ENCODE peak calls at places on chromosomes 4 and X, in six cellular contexts. One of them, this sample, is unnamed.
A peak's percentile ranks its signal among the peaks of the same experiment; 100 is the strongest.

GRCh38 chr4:148052448-148052847 is 320.6 kb downstream of the ARHGAP10 start:
- DNase-seq in omental fat pad: no peak
- DNase-seq in GM13976: no peak
- DNase-seq in upper lobe of right lung: no peak
- DNase-seq in activated CD8-positive, alpha-beta T cell treated with anti-CD3 and anti-CD28 coated beads for 36 hours: peak; percentile 54
- DNase-seq in left ventricle myocardium inferior: no peak
- DNase-seq in this sample: no peak

GRCh38 chrX:13387656-13388421 is 68.0 kb upstream of the ATXN3L start:
- DNase-seq in activated CD8-positive, alpha-beta T cell treated with anti-CD3 and anti-CD28 coated beads for 36 hours: peak; percentile 38
- DNase-seq in omental fat pad: no peak
- DNase-seq in GM13976: no peak
- DNase-seq in left ventricle myocardium inferior: no peak
- DNase-seq in upper lobe of right lung: no peak
- DNase-seq in this sample: no peak

GRCh38 chr4:162497564-162498167 is 333.9 kb upstream of the FSTL5 start:
- DNase-seq in left ventricle myocardium inferior: no peak
- DNase-seq in GM13976: peak; percentile 43
- DNase-seq in upper lobe of right lung: no peak
- DNase-seq in activated CD8-positive, alpha-beta T cell treated with anti-CD3 and anti-CD28 coated beads for 36 hours: peak; percentile 10
- DNase-seq in omental fat pad: no peak
- DNase-seq in this sample: peak; percentile 20

GRCh38 chr4:17447675-17448298 is 64.1 kb downstream of the QDPR start:
- DNase-seq in upper lobe of right lung: no peak
- DNase-seq in activated CD8-positive, alpha-beta T cell treated with anti-CD3 and anti-CD28 coated beads for 36 hours: peak; percentile 72
- DNase-seq in left ventricle myocardium inferior: no peak
- DNase-seq in omental fat pad: no peak
- DNase-seq in GM13976: peak; percentile 55
- DNase-seq in this sample: peak; percentile 66

GRCh38 chr4:115883251-115883650 is 769.8 kb upstream of the NDST4 start:
- DNase-seq in left ventricle myocardium inferior: no peak
- DNase-seq in activated CD8-positive, alpha-beta T cell treated with anti-CD3 and anti-CD28 coated beads for 36 hours: no peak
- DNase-seq in upper lobe of right lung: no peak
- DNase-seq in omental fat pad: no peak
- DNase-seq in GM13976: no peak
- DNase-seq in this sample: no peak

GRCh38 chrX:38080808-38081207 is 74.5 kb downstream of the SYTL5 start:
- DNase-seq in left ventricle myocardium inferior: no peak
- DNase-seq in omental fat pad: no peak
- DNase-seq in GM13976: no peak
- DNase-seq in activated CD8-positive, alpha-beta T cell treated with anti-CD3 and anti-CD28 coated beads for 36 hours: no peak
- DNase-seq in upper lobe of right lung: no peak
- DNase-seq in this sample: no peak

GRCh38 chr4:125313497-125313896 is 1.3 kb upstream of the FAT4 start:
- DNase-seq in omental fat pad: no peak
- DNase-seq in upper lobe of right lung: no peak
- DNase-seq in GM13976: peak; percentile 63
- DNase-seq in left ventricle myocardium inferior: no peak
- DNase-seq in activated CD8-positive, alpha-beta T cell treated with anti-CD3 and anti-CD28 coated beads for 36 hours: peak; percentile 28
- DNase-seq in this sample: peak; percentile 66

GRCh38 chrX:5788930-5789329 is 439.7 kb downstream of the NLGN4X start:
- DNase-seq in upper lobe of right lung: no peak
- DNase-seq in activated CD8-positive, alpha-beta T cell treated with anti-CD3 and anti-CD28 coated beads for 36 hours: no peak
- DNase-seq in left ventricle myocardium inferior: no peak
- DNase-seq in GM13976: no peak
- DNase-seq in omental fat pad: no peak
- DNase-seq in this sample: no peak

GRCh38 chr4:158129649-158130048 is 43.2 kb downstream of the GASK1B start:
- DNase-seq in left ventricle myocardium inferior: no peak
- DNase-seq in GM13976: no peak
- DNase-seq in activated CD8-positive, alpha-beta T cell treated with anti-CD3 and anti-CD28 coated beads for 36 hours: no peak
- DNase-seq in upper lobe of right lung: no peak
- DNase-seq in omental fat pad: no peak
- DNase-seq in this sample: no peak

GRCh38 chrX:101659601-101660063 is at the start of gene ARMCX2:
- DNase-seq in left ventricle myocardium inferior: peak; percentile 54
- DNase-seq in activated CD8-positive, alpha-beta T cell treated with anti-CD3 and anti-CD28 coated beads for 36 hours: peak; percentile 46
- DNase-seq in omental fat pad: no peak
- DNase-seq in upper lobe of right lung: peak; percentile 67
- DNase-seq in GM13976: peak; percentile 66
- DNase-seq in this sample: peak; percentile 66

GRCh38 chr4:76767983-76768382 is 130.0 kb downstream of the SOWAHB start:
- DNase-seq in activated CD8-positive, alpha-beta T cell treated with anti-CD3 and anti-CD28 coated beads for 36 hours: no peak
- DNase-seq in upper lobe of right lung: no peak
- DNase-seq in left ventricle myocardium inferior: no peak
- DNase-seq in GM13976: no peak
- DNase-seq in omental fat pad: no peak
- DNase-seq in this sample: no peak

GRCh38 chr4:113445286-113445685 is 316.3 kb downstream of the CAMK2D start:
- DNase-seq in activated CD8-positive, alpha-beta T cell treated with anti-CD3 and anti-CD28 coated beads for 36 hours: no peak
- DNase-seq in GM13976: no peak
- DNase-seq in left ventricle myocardium inferior: peak; percentile 38
- DNase-seq in upper lobe of right lung: no peak
- DNase-seq in omental fat pad: no peak
- DNase-seq in this sample: no peak

GRCh38 chr4:54487491-54487890 is 170.3 kb upstream of the KIT start:
- DNase-seq in GM13976: no peak
- DNase-seq in left ventricle myocardium inferior: no peak
- DNase-seq in upper lobe of right lung: no peak
- DNase-seq in activated CD8-positive, alpha-beta T cell treated with anti-CD3 and anti-CD28 coated beads for 36 hours: no peak
- DNase-seq in omental fat pad: no peak
- DNase-seq in this sample: no peak

GRCh38 chr4:4852591-4853362 is 6.7 kb upstream of the MSX1 start:
- DNase-seq in left ventricle myocardium inferior: no peak
- DNase-seq in omental fat pad: no peak
- DNase-seq in activated CD8-positive, alpha-beta T cell treated with anti-CD3 and anti-CD28 coated beads for 36 hours: peak; percentile 47
- DNase-seq in GM13976: no peak
- DNase-seq in upper lobe of right lung: peak; percentile 70
- DNase-seq in this sample: peak; percentile 46

GRCh38 chr4:47698837-47699236 is 139.0 kb downstream of the CORIN start:
- DNase-seq in activated CD8-positive, alpha-beta T cell treated with anti-CD3 and anti-CD28 coated beads for 36 hours: no peak
- DNase-seq in upper lobe of right lung: no peak
- DNase-seq in left ventricle myocardium inferior: no peak
- DNase-seq in GM13976: no peak
- DNase-seq in omental fat pad: no peak
- DNase-seq in this sample: no peak

GRCh38 chr4:168555437-168555836 is 58.6 kb downstream of the PALLD start:
- DNase-seq in left ventricle myocardium inferior: no peak
- DNase-seq in GM13976: no peak
- DNase-seq in omental fat pad: no peak
- DNase-seq in upper lobe of right lung: no peak
- DNase-seq in activated CD8-positive, alpha-beta T cell treated with anti-CD3 and anti-CD28 coated beads for 36 hours: no peak
- DNase-seq in this sample: no peak

GRCh38 chr4:158159054-158159717 is 13.6 kb downstream of the GASK1B start:
- DNase-seq in upper lobe of right lung: no peak
- DNase-seq in activated CD8-positive, alpha-beta T cell treated with anti-CD3 and anti-CD28 coated beads for 36 hours: no peak
- DNase-seq in GM13976: no peak
- DNase-seq in omental fat pad: no peak
- DNase-seq in left ventricle myocardium inferior: no peak
- DNase-seq in this sample: no peak

GRCh38 chrX:129759576-129760061 is 20.1 kb upstream of the SASH3 start:
- DNase-seq in omental fat pad: no peak
- DNase-seq in left ventricle myocardium inferior: no peak
- DNase-seq in activated CD8-positive, alpha-beta T cell treated with anti-CD3 and anti-CD28 coated beads for 36 hours: peak; percentile 77
- DNase-seq in upper lobe of right lung: no peak
- DNase-seq in GM13976: no peak
- DNase-seq in this sample: no peak

GRCh38 chrX:22538581-22538980 is 265.9 kb downstream of the CBLL2 start:
- DNase-seq in upper lobe of right lung: no peak
- DNase-seq in omental fat pad: no peak
- DNase-seq in activated CD8-positive, alpha-beta T cell treated with anti-CD3 and anti-CD28 coated beads for 36 hours: no peak
- DNase-seq in GM13976: no peak
- DNase-seq in left ventricle myocardium inferior: no peak
- DNase-seq in this sample: no peak

GRCh38 chr4:148283665-148284064 is 158.5 kb downstream of the NR3C2 start:
- DNase-seq in GM13976: no peak
- DNase-seq in left ventricle myocardium inferior: no peak
- DNase-seq in upper lobe of right lung: no peak
- DNase-seq in omental fat pad: no peak
- DNase-seq in activated CD8-positive, alpha-beta T cell treated with anti-CD3 and anti-CD28 coated beads for 36 hours: no peak
- DNase-seq in this sample: no peak

GRCh38 chr4:113683143-113683542 is 78.4 kb downstream of the CAMK2D start:
- DNase-seq in upper lobe of right lung: no peak
- DNase-seq in GM13976: peak; percentile 49
- DNase-seq in omental fat pad: no peak
- DNase-seq in left ventricle myocardium inferior: no peak
- DNase-seq in activated CD8-positive, alpha-beta T cell treated with anti-CD3 and anti-CD28 coated beads for 36 hours: peak; percentile 92
- DNase-seq in this sample: peak; percentile 67

GRCh38 chrX:1300449-1300848 is 31.8 kb downstream of the CSF2RA start:
- DNase-seq in left ventricle myocardium inferior: no peak
- DNase-seq in GM13976: no peak
- DNase-seq in omental fat pad: no peak
- DNase-seq in activated CD8-positive, alpha-beta T cell treated with anti-CD3 and anti-CD28 coated beads for 36 hours: no peak
- DNase-seq in upper lobe of right lung: no peak
- DNase-seq in this sample: no peak

GRCh38 chr4:183823394-183823793 is 81.7 kb upstream of the STOX2 start:
- DNase-seq in upper lobe of right lung: no peak
- DNase-seq in left ventricle myocardium inferior: peak; percentile 36
- DNase-seq in GM13976: no peak
- DNase-seq in activated CD8-positive, alpha-beta T cell treated with anti-CD3 and anti-CD28 coated beads for 36 hours: no peak
- DNase-seq in omental fat pad: no peak
- DNase-seq in this sample: no peak

GRCh38 chr4:88320174-88320779 is 35.9 kb upstream of the PPM1K start:
- DNase-seq in GM13976: peak; percentile 24
- DNase-seq in upper lobe of right lung: no peak
- DNase-seq in activated CD8-positive, alpha-beta T cell treated with anti-CD3 and anti-CD28 coated beads for 36 hours: no peak
- DNase-seq in omental fat pad: no peak
- DNase-seq in left ventricle myocardium inferior: no peak
- DNase-seq in this sample: peak; percentile 47

GRCh38 chr4:140309124-140309870 is 64.1 kb upstream of the SCOC start:
- DNase-seq in upper lobe of right lung: no peak
- DNase-seq in activated CD8-positive, alpha-beta T cell treated with anti-CD3 and anti-CD28 coated beads for 36 hours: no peak
- DNase-seq in GM13976: no peak
- DNase-seq in omental fat pad: no peak
- DNase-seq in left ventricle myocardium inferior: peak; percentile 21
- DNase-seq in this sample: no peak

GRCh38 chr4:82865592-82865991 is 25.4 kb downstream of the SEC31A start:
- DNase-seq in GM13976: no peak
- DNase-seq in upper lobe of right lung: no peak
- DNase-seq in omental fat pad: no peak
- DNase-seq in activated CD8-positive, alpha-beta T cell treated with anti-CD3 and anti-CD28 coated beads for 36 hours: peak; percentile 17
- DNase-seq in left ventricle myocardium inferior: no peak
- DNase-seq in this sample: no peak

GRCh38 chrX:19829817-19830216 is 57.6 kb downstream of the SH3KBP1 start:
- DNase-seq in omental fat pad: no peak
- DNase-seq in left ventricle myocardium inferior: no peak
- DNase-seq in upper lobe of right lung: no peak
- DNase-seq in GM13976: no peak
- DNase-seq in activated CD8-positive, alpha-beta T cell treated with anti-CD3 and anti-CD28 coated beads for 36 hours: peak; percentile 37
- DNase-seq in this sample: no peak

GRCh38 chr4:13403326-13403725 is 80.8 kb downstream of the RAB28 start:
- DNase-seq in upper lobe of right lung: no peak
- DNase-seq in activated CD8-positive, alpha-beta T cell treated with anti-CD3 and anti-CD28 coated beads for 36 hours: no peak
- DNase-seq in left ventricle myocardium inferior: no peak
- DNase-seq in GM13976: no peak
- DNase-seq in omental fat pad: no peak
- DNase-seq in this sample: no peak

GRCh38 chrX:2462780-2463179 is 38.0 kb downstream of the DHRSX start:
- DNase-seq in left ventricle myocardium inferior: no peak
- DNase-seq in GM13976: no peak
- DNase-seq in upper lobe of right lung: no peak
- DNase-seq in activated CD8-positive, alpha-beta T cell treated with anti-CD3 and anti-CD28 coated beads for 36 hours: no peak
- DNase-seq in omental fat pad: no peak
- DNase-seq in this sample: no peak

GRCh38 chrX:43559643-43560042 is 96.5 kb upstream of the MAOA start:
- DNase-seq in left ventricle myocardium inferior: peak; percentile 13
- DNase-seq in GM13976: no peak
- DNase-seq in omental fat pad: no peak
- DNase-seq in activated CD8-positive, alpha-beta T cell treated with anti-CD3 and anti-CD28 coated beads for 36 hours: peak; percentile 49
- DNase-seq in upper lobe of right lung: no peak
- DNase-seq in this sample: peak; percentile 3

GRCh38 chr4:2535386-2536192 is 858 bp upstream of the FAM193A start:
- DNase-seq in GM13976: peak; percentile 63
- DNase-seq in omental fat pad: peak; percentile 44
- DNase-seq in upper lobe of right lung: peak; percentile 80
- DNase-seq in activated CD8-positive, alpha-beta T cell treated with anti-CD3 and anti-CD28 coated beads for 36 hours: peak; percentile 76
- DNase-seq in left ventricle myocardium inferior: peak; percentile 50
- DNase-seq in this sample: peak; percentile 56
- TF ChIP-seq CTCF in GM13976: peak; percentile 40
- TF ChIP-seq CTCF in omental fat pad: no peak
- TF ChIP-seq CTCF in upper lobe of right lung: peak; percentile 13
- TF ChIP-seq CTCF in activated CD8-positive, alpha-beta T cell treated with anti-CD3 and anti-CD28 coated beads for 36 hours: peak; percentile 29
- TF ChIP-seq CTCF in left ventricle myocardium inferior: peak; percentile 28
- TF ChIP-seq CTCF in this sample: no peak

DNA sequence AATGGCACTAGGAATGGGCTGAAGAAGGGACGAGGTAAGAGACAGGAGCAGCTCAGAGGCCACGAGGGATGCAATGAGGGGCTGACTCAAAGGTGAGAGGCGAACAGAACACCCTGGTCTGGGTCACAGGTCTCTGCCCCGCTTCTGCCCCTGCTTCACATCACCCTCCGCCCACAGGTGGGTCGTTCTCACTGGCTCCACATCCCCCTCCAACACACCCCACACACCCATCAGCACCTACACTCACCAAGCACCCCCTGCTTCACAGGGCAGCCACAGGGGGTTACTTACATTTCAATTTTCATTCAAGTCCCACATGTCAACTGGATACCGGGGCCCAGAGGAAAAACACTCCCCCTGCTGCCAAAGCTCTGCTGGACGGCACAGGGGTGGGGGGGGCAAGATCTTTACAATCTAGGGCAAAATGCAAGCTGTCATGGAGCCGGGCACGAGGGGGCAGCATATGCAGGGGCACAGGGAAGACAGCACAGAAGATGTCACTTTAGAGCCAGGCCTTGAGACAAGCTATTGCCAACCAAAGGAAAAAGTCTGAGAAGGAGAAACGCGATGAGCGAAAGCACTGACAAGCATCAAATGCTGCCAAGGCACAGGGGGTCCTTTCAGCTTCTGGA is 94.1 kb downstream of the AFAP1 start:
- DNase-seq in activated CD8-positive, alpha-beta T cell treated with anti-CD3 and anti-CD28 coated beads for 36 hours: peak; percentile 52
- DNase-seq in GM13976: no peak
- DNase-seq in upper lobe of right lung: no peak
- DNase-seq in omental fat pad: no peak
- DNase-seq in left ventricle myocardium inferior: no peak
- DNase-seq in this sample: no peak
- TF ChIP-seq CTCF in activated CD8-positive, alpha-beta T cell treated with anti-CD3 and anti-CD28 coated beads for 36 hours: no peak
- TF ChIP-seq CTCF in GM13976: peak; percentile 17
- TF ChIP-seq CTCF in upper lobe of right lung: no peak
- TF ChIP-seq CTCF in omental fat pad: no peak
- TF ChIP-seq CTCF in left ventricle myocardium inferior: no peak
- TF ChIP-seq CTCF in this sample: no peak

GRCh38 chrX:85627363-85627762 is 247.9 kb upstream of the POF1B start:
- DNase-seq in activated CD8-positive, alpha-beta T cell treated with anti-CD3 and anti-CD28 coated beads for 36 hours: no peak
- DNase-seq in omental fat pad: no peak
- DNase-seq in GM13976: no peak
- DNase-seq in upper lobe of right lung: no peak
- DNase-seq in left ventricle myocardium inferior: no peak
- DNase-seq in this sample: no peak
- TF ChIP-seq CTCF in activated CD8-positive, alpha-beta T cell treated with anti-CD3 and anti-CD28 coated beads for 36 hours: no peak
- TF ChIP-seq CTCF in omental fat pad: no peak
- TF ChIP-seq CTCF in GM13976: peak; percentile 27
- TF ChIP-seq CTCF in upper lobe of right lung: no peak
- TF ChIP-seq CTCF in left ventricle myocardium inferior: peak; percentile 22
- TF ChIP-seq CTCF in this sample: no peak

GRCh38 chr4:16334641-16335040 is 108.4 kb upstream of the TAPT1 start:
- DNase-seq in left ventricle myocardium inferior: no peak
- DNase-seq in GM13976: no peak
- DNase-seq in activated CD8-positive, alpha-beta T cell treated with anti-CD3 and anti-CD28 coated beads for 36 hours: no peak
- DNase-seq in upper lobe of right lung: no peak
- DNase-seq in omental fat pad: no peak
- DNase-seq in this sample: no peak

GRCh38 chr4:16329132-16329796 is 103.0 kb upstream of the TAPT1 start:
- DNase-seq in upper lobe of right lung: no peak
- DNase-seq in omental fat pad: no peak
- DNase-seq in left ventricle myocardium inferior: no peak
- DNase-seq in GM13976: no peak
- DNase-seq in activated CD8-positive, alpha-beta T cell treated with anti-CD3 and anti-CD28 coated beads for 36 hours: no peak
- DNase-seq in this sample: no peak

GRCh38 chr4:16329797-16330134 is 103.5 kb upstream of the TAPT1 start:
- DNase-seq in omental fat pad: no peak
- DNase-seq in activated CD8-positive, alpha-beta T cell treated with anti-CD3 and anti-CD28 coated beads for 36 hours: no peak
- DNase-seq in left ventricle myocardium inferior: no peak
- DNase-seq in GM13976: no peak
- DNase-seq in upper lobe of right lung: no peak
- DNase-seq in this sample: no peak
- TF ChIP-seq CTCF in omental fat pad: no peak
- TF ChIP-seq CTCF in activated CD8-positive, alpha-beta T cell treated with anti-CD3 and anti-CD28 coated beads for 36 hours: no peak
- TF ChIP-seq CTCF in left ventricle myocardium inferior: no peak
- TF ChIP-seq CTCF in GM13976: no peak
- TF ChIP-seq CTCF in upper lobe of right lung: no peak
- TF ChIP-seq CTCF in this sample: no peak